ENCODE peak calls at places on chromosomes 16 and 17, in nine cellular contexts. K is nephron progenitor cell; W is non-pigmented ciliary epithelial cell; O is ELR; Y is neural crest cell; L is stimulated activated CD4-positive, alpha-beta T cell treated with anti-CD3 and anti-CD28 coated beads, Interleukin-15, amount 100 ng/mL, for 1 hour; J is fibroblast of mammary gland; B is kidney glomerular epithelial cell; E is effector CD4-positive, alpha-beta T cell. C is an unnamed sample.

GRCh38 chr17:55163408-55163807 is 101.4 kb upstream of the HLF start:
- DNase-seq in J (no peak), E (no peak), Y (no peak), K (no peak), O (no peak), B (no peak), W (no peak), L (no peak), C (no peak)

GRCh38 chr16:1494129-1494640 is 1.0 kb downstream of the TELO2 start:
- DNase-seq in L (no peak), Y (no peak), O (peak; percentile 79), J (peak; percentile 81), W (no peak), K (peak; percentile 44), B (peak; percentile 5), E (no peak), C (peak; percentile 69)

GRCh38 chr17:21129023-21129681 is 2.4 kb downstream of the DHRS7B start:
- DNase-seq in K (no peak), E (no peak), L (no peak), Y (no peak), O (peak; percentile 62), J (peak; percentile 69), B (peak; percentile 65), W (no peak), C (peak; percentile 67)

GRCh38 chr17:67891481-67892119 is 66.3 kb downstream of the BPTF start:
- DNase-seq in W (peak; percentile 14), Y (no peak), L (no peak), K (no peak), B (no peak), E (no peak), O (peak; percentile 70), J (peak; percentile 82), C (peak; percentile 85)

GRCh38 chr17:55273579-55274370 is 9.0 kb downstream of the HLF start:
- DNase-seq in Y (no peak), J (no peak), O (no peak), L (no peak), B (peak; percentile 21), W (no peak), E (no peak), K (no peak), C (no peak)

GRCh38 chr16:31367875-31368274 is 12.9 kb downstream of the ITGAX start:
- DNase-seq in B (no peak), K (no peak), Y (no peak), W (no peak), O (no peak), E (no peak), J (no peak), L (no peak), C (no peak)

GRCh38 chr17:46950997-46951621 is 27.9 kb downstream of the RPRML start:
- DNase-seq in J (no peak), B (no peak), L (no peak), E (no peak), Y (no peak), W (no peak), K (no peak), O (no peak), C (no peak)

GRCh38 chr16:85025781-85026653 is 1.6 kb upstream of the KIAA0513 start:
- DNase-seq in B (no peak), K (no peak), L (no peak), E (no peak), J (no peak), Y (no peak), W (no peak), O (no peak), C (no peak)

GRCh38 chr16:69040144-69040909 is 65.1 kb upstream of the HAS3 start:
- DNase-seq in Y (no peak), B (peak; percentile 45), K (no peak), L (no peak), J (peak; percentile 58), O (peak; percentile 86), E (no peak), W (no peak), C (peak; percentile 58)

GRCh38 chr17:43085489-43085888 is 39.7 kb downstream of the BRCA1 start:
- DNase-seq in E (no peak), W (peak; percentile 10), O (peak; percentile 37), Y (no peak), K (no peak), L (no peak), B (peak; percentile 3), J (peak; percentile 25), C (peak; percentile 39)

GRCh38 chr17:10635290-10635689 is 21.8 kb downstream of the MYH3 start:
- DNase-seq in E (no peak), B (no peak), K (no peak), J (no peak), Y (no peak), O (no peak), L (no peak), W (no peak), C (no peak)

GRCh38 chr16:82728901-82729300 is 102.1 kb downstream of the CDH13 start:
- DNase-seq in J (no peak), W (no peak), L (no peak), Y (no peak), K (no peak), O (no peak), B (no peak), E (no peak), C (no peak)

GRCh38 chr16:69127966-69128510 is 4.3 kb downstream of the CHTF8 start:
- DNase-seq in J (no peak), E (no peak), L (no peak), Y (no peak), K (no peak), O (no peak), B (no peak), W (no peak), C (no peak)

GRCh38 chr17:7951143-7951792 is 19.3 kb downstream of the CNTROB start:
- DNase-seq in J (no peak), K (no peak), Y (no peak), B (no peak), W (no peak), L (no peak), E (no peak), O (no peak), C (no peak)

GRCh38 chr17:45801386-45801785 is 17.3 kb downstream of the CRHR1 start:
- DNase-seq in W (no peak), Y (no peak), O (no peak), K (no peak), B (no peak), J (no peak), L (no peak), E (no peak), C (no peak)

GRCh38 chr16:51940183-51940582 is 606.8 kb downstream of the TOX3 start:
- DNase-seq in B (no peak), O (no peak), E (no peak), Y (no peak), J (no peak), K (no peak), W (no peak), L (no peak), C (no peak)

GRCh38 chr17:66716236-66717026 is 118.5 kb upstream of the CACNG5 start:
- DNase-seq in O (peak; percentile 13), K (peak; percentile 22), L (no peak), Y (no peak), J (peak; percentile 21), E (no peak), B (no peak), W (no peak), C (peak; percentile 21)

GRCh38 chr17:73089918-73090317 is 2.6 kb downstream of the SLC39A11 start:
- DNase-seq in J (no peak), B (no peak), K (no peak), W (no peak), Y (no peak), E (no peak), L (no peak), O (no peak), C (no peak)

GRCh38 chr16:84569382-84569987 is 48.4 kb downstream of the COTL1 start:
- DNase-seq in K (no peak), W (no peak), J (no peak), E (no peak), Y (no peak), L (no peak), B (no peak), O (no peak), C (no peak)

GRCh38 chr16:30067584-30067916 is 2.0 kb downstream of the ALDOA start:
- DNase-seq in Y (no peak), L (no peak), J (no peak), B (no peak), E (no peak), K (no peak), W (no peak), O (no peak), C (no peak)

GRCh38 chr16:11977206-11978041 is 890 bp downstream of the SNX29 start:
- DNase-seq in E (no peak), K (no peak), B (peak; percentile 32), J (peak; percentile 92), O (peak; percentile 86), L (no peak), Y (no peak), W (no peak), C (peak; percentile 82)

C was measured in IMR-90.